ENCODE peak calls at places on chromosome 7, in seven cellular contexts. L is fibroblast of lung, S is GM06990, I is cardiac fibroblast, R is IMR-90, P is heart right ventricle, D is epithelial cell of esophagus. O is an unnamed sample.

GRCh38 chr7:54904130-54904529 is 114.7 kb upstream of the EGFR start:
- DNase-seq in P (no peak), S (no peak), I (peak), D (peak), L (peak), R (peak), O (peak)

GRCh38 chr7:33432825-33433224 is 303.5 kb downstream of the BBS9 start:
- DNase-seq in S (no peak), P (no peak), D (peak), R (no peak), I (no peak), L (peak), O (no peak)

GRCh38 chr7:134640842-134641715 is 5.6 kb upstream of the BPGM start:
- DNase-seq in D (no peak), P (no peak), S (no peak), L (no peak), I (no peak), R (peak), O (no peak)

GRCh38 chr7:5647816-5648215 is 133.6 kb downstream of the RNF216 start:
- DNase-seq in S (no peak), P (no peak), D (no peak), R (no peak), I (no peak), L (no peak), O (no peak)

GRCh38 chr7:155846156-155846555 is 33.9 kb upstream of the SHH start:
- DNase-seq in L (no peak), P (no peak), R (no peak), S (no peak), I (no peak), D (no peak), O (no peak)

GRCh38 chr7:40944981-40945585 is 757.8 kb downstream of the INHBA start:
- DNase-seq in R (no peak), L (no peak), S (no peak), D (peak), I (no peak), P (no peak), O (no peak)

GRCh38 chr7:132045002-132045401 is 488.6 kb upstream of the PODXL start:
- DNase-seq in L (no peak), D (no peak), P (no peak), I (no peak), S (no peak), R (no peak), O (no peak)

GRCh38 chr7:42350801-42351200 is 113.8 kb upstream of the GLI3 start:
- DNase-seq in I (peak), R (no peak), P (peak), S (no peak), L (peak), D (no peak), O (peak)

GRCh38 chr7:98569606-98570337 is 47.3 kb upstream of the NPTX2 start:
- DNase-seq in S (no peak), R (no peak), D (no peak), L (no peak), I (peak), P (peak), O (no peak)

GRCh38 chr7:74056096-74056915 is 27.3 kb upstream of the LIMK1 start:
- DNase-seq in L (no peak), I (no peak), P (no peak), D (no peak), S (no peak), R (no peak), O (no peak)

GRCh38 chr7:102094311-102094710 is 192.4 kb upstream of the SH2B2 start:
- DNase-seq in P (no peak), D (no peak), L (no peak), I (peak), S (no peak), R (no peak), O (no peak)

GRCh38 chr7:151272877-151273276 is 24.4 kb upstream of the SMARCD3 start:
- DNase-seq in L (no peak), I (no peak), P (peak), R (no peak), D (no peak), S (no peak), O (no peak)

GRCh38 chr7:45455662-45456061 is 118.5 kb upstream of the ADCY1 start:
- DNase-seq in R (no peak), D (no peak), P (no peak), S (no peak), I (no peak), L (no peak), O (no peak)

GRCh38 chr7:137967143-137968018 is 34.5 kb downstream of the CREB3L2 start:
- DNase-seq in S (no peak), R (peak), P (no peak), L (peak), D (peak), I (peak), O (no peak)

GRCh38 chr7:102860351-102860811 is 52.4 kb upstream of the LRRC17 start:
- DNase-seq in P (no peak), S (no peak), D (peak), R (peak), L (peak), I (peak), O (peak)

GRCh38 chr7:130959743-130960207 is 225.8 kb upstream of the KLF14 start:
- DNase-seq in I (peak), R (peak), S (no peak), L (peak), D (peak), P (no peak), O (peak)

GRCh38 chr7:8982338-8982994 is 549.1 kb downstream of the NXPH1 start:
- DNase-seq in I (no peak), P (no peak), R (no peak), S (no peak), L (no peak), D (no peak), O (no peak)

GRCh38 chr7:150877545-150877944 is 25.2 kb downstream of the AOC1 start:
- DNase-seq in L (no peak), S (no peak), P (no peak), R (no peak), I (no peak), D (no peak), O (no peak)

GRCh38 chr7:131425992-131426391 is 98.3 kb downstream of the MKLN1 start:
- DNase-seq in R (no peak), S (no peak), D (no peak), P (no peak), I (no peak), L (no peak), O (no peak)

GRCh38 chr7:77765906-77766800 is 32.1 kb downstream of the TMEM60 start:
- DNase-seq in P (no peak), L (peak), R (peak), D (peak), I (peak), S (no peak), O (peak)

GRCh38 chr7:77757589-77757988 is 40.6 kb downstream of the TMEM60 start:
- DNase-seq in P (no peak), I (no peak), R (no peak), L (no peak), D (no peak), S (no peak), O (no peak)

GRCh38 chr7:77759294-77759889 is 38.8 kb downstream of the TMEM60 start:
- DNase-seq in I (peak), R (peak), D (peak), S (peak), L (peak), P (no peak), O (peak)

DNA sequence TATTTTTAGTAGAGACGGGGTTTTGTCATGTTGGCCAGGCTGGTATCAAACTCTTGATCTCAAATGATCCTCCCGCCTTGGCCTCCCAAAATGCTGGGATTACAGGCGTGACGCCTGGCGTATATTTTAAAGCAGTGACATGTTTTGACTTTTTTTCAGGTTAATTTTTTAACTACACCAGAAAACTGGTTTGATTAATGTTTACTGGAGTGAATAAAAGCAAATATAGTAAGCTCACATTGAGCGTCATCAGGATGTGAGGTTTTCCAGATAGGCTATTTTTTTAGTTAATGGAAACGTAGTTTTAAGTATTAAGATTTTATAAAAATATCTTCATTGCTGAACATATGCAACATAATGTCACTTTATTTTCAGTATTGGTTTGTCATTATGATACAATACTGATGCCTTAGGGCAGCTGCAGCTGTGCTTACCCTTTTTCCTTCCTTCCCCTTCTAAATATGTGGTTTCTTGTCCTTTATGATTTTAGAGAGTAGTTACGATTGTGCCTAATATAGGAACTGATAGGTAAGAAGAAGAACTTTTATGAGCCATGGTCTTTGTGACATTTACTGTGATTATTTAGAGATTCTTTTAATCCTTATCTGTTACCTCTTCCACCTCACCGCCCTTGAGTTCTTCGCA is 37.3 kb downstream of the TMEM60 start:
- DNase-seq in D (no peak), R (no peak), S (peak), P (no peak), I (no peak), L (no peak), O (no peak)
- H3K4me3 ChIP-seq in D (no peak), R (no peak), S (no peak), P (no peak), I (no peak), L (no peak), O (no peak)

GRCh38 chr7:147984265-147984664 is 606.3 kb upstream of the C7orf33 start:
- DNase-seq in S (no peak), L (no peak), D (no peak), R (no peak), P (no peak), I (no peak), O (no peak)

GRCh38 chr7:147981072-147981813 is 609.3 kb upstream of the C7orf33 start:
- DNase-seq in D (no peak), R (no peak), S (peak), P (no peak), L (no peak), I (no peak), O (no peak)

GRCh38 chr7:147978651-147979050 is 611.9 kb upstream of the C7orf33 start:
- DNase-seq in D (no peak), S (no peak), R (no peak), P (no peak), I (no peak), L (no peak), O (no peak)

DNA sequence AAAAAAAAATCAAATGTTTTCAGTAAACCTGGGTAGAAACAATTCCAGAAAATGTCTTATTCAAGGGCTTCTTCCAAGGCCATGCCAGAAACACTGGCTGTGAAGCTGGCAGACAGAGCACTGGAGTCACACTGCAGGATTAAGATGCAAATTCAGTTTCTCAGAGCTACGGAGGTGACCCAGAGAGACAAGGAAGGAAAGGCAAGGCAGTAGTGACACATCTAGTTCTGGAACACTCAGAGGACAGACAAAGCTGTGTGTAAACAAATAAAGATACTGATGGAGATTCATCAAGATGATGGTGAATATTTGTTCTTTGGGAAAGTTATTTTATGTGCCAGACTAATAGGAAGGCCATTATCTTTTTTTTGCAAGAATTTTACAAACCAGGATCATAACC is 608.3 kb upstream of the C7orf33 start:
- DNase-seq in I (no peak), S (no peak), P (no peak), D (no peak), R (no peak), L (no peak), O (no peak)
- H3K4me3 ChIP-seq in I (no peak), S (no peak), P (no peak), D (no peak), R (no peak), L (no peak), O (no peak)

DNA sequence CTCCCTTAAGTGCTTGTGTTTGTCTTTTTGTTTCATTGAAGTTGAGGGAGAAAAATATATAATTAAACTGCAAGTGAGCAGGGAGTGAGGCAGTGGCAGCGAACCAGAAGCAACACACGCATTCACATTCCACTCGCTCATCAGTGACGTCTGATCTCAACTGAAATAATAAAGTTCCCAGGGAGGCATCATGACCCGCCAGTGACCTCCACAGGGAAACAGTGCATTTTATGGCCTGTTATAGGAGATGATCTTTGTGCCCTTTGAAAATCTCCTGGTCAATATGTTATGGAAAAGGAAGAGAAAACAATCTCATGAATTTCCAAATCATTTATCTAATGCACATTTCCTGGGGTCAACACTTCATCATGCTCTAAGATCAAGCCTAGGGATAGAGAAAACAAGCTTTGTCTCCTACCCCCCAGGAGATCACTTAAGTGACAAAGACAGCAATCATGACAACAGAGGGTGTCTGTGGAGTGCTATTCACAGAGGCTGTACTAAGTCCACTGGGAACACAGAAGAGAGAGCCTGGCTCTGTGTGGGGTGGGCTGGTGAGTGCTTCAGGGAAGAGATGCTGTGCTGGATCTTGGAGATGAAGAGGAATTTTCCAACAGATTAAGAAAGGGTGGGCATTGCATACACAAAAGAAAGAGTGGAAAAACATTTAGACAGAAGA is 613.7 kb upstream of the IGFBP3 start:
- DNase-seq in P (no peak), S (no peak), D (no peak), R (peak), I (peak), L (peak), O (peak)
- H3K4me3 ChIP-seq in P (no peak), S (no peak), D (no peak), R (no peak), I (no peak), L (no peak), O (no peak)

DNA sequence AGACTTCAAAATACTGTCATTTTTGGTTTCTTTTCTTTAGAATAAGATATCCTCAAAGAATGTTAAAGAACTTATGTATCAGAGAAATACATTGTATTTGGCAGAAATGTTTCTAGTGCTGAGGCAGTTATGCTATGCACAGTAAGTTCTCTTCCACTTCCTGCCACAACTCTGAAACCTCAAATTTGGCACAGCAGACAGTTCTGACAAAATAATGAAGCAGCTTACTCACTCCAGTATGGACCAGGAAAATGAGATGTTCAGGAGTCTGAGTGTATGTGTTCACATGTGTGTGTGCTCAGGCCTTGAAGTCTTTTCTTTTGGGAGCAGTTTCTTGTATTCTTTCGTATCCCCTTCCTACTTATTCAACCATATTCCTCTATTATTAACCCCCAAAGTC is 197.0 kb upstream of the AGK start:
- DNase-seq in S (no peak), I (peak), D (no peak), P (no peak), R (peak), L (peak), O (peak)
- H3K4me3 ChIP-seq in S (no peak), I (no peak), D (no peak), P (no peak), R (no peak), L (no peak), O (no peak)

DNA sequence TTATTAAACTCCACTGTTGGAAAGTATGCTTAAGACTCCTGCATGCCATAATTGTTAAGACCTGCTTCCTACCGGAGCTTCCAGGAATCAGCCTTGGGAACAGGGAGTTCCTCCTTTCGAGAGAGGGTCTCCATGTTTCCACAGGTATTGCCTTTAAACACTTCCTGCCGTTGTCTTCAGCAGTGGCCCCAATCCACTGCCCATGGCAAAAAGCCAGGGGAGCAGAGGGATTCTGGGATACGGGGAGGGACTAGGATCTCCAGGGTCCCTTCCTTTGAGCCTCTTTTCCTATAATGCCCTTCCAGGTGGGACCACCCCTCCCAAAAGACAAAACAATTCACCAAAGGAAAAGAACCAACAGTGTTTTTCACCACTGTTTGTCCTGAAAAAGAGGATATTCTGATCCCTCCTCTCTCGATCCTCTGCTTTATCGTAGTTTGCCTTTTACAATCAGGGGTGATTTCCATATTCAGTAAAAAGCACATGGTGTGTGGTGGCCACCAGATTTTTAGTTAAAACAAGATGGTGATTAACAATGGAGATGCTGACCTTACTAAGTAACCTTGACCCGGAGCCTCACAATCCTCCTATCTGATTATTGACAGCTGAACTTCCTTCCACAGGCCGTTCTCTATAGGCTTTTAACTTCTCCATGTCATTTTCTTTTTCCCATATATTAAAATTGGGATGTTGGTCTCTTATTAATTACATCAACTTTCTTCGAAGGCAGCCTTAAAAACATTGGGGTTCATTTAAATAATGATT is 36.0 kb downstream of the LRRC72 start:
- DNase-seq in L (no peak), D (no peak), S (no peak), P (no peak), I (no peak), R (no peak), O (no peak)
- H3K4me3 ChIP-seq in L (no peak), D (no peak), S (no peak), P (no peak), I (no peak), R (no peak), O (no peak)

DNA sequence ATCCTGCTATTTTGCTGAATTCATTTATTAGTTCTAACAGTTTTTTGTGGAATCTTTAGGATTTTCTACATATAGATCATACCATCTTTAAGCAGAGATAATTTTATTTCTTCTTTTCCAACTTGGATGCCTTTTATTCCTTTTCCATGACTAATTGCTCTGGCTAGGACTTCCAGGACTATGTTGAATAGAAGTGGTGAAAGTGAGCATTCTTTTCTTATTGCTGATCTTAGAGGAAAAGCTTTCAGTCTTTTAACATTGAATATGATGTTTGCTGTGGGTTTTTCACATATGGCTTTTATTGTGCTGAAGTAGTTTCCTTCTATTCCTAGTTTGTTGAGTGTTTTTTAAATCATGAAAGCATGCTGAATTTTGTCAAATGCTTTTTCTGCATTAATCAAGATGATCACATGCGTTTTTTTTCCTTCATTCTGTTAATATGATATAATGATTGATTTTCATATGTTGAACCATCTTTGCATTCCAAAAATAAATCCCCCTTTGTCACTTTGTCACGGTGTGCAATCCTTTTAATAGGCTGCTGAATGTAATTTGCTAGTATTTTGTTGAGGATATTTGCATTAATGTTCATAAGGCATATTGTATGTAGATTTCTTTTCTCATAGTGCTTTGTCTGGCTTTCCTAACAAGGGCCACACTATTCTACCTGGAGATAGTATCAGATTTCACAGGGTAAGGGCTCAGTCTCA is 92.9 kb downstream of the ZNF467 start:
- DNase-seq in L (peak), I (peak), S (no peak), P (no peak), D (no peak), R (peak), O (peak)
- H3K4me3 ChIP-seq in L (no peak), I (no peak), S (no peak), P (no peak), D (no peak), R (no peak), O (no peak)

DNA sequence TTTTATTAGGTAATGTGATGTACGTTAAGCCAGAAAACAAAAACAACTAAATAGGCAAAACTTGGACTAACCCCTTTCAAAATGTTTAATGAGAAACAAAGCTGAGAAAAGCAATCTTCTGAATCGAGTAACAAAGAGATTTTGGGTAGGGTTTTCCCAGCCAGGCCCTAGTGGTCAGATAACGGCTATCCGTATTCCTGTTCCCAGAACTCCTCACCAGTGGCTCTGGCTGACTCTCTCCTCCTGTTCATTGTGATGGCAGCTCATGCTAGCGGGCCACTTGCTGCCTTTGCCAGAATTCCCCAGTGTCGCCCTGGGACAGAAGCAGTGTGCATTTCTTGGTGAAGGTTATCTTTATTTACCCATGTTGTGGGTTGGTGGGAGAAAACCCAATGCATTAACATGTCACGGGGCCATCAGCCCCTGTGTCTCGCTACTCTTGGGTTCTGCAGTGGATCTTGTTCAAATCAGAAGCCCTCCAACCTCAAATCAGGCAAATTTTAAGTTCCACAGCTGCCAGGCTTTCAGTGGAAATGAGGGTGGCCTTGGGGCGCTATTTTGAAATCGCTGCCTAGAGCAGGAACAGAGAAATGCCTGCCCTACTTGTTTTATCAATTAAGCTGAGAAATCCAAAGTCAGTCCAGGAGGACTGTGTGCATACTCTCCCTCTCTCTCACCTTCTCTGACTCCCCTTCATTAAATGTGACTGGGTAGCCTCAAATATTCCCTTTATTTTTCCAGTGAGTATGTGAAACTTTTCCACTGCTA is 164.5 kb upstream of the NPVF start:
- DNase-seq in S (no peak), D (no peak), I (no peak), L (no peak), R (no peak), P (no peak), O (no peak)
- H3K4me3 ChIP-seq in S (no peak), D (no peak), I (no peak), L (no peak), R (no peak), P (no peak), O (no peak)